ENCODE peak calls at places on chromosomes 7 and 10, in eight cellular contexts. Q, V, B, S, G, T, J and L are unnamed samples.

GRCh38 chr7:85021090-85021704 is 165.7 kb downstream of the SEMA3D start:
- DNase-seq in Q (no peak), V (no peak), B (no peak), S (no peak), G (no peak), T (no peak), J (peak; percentile 29), L (no peak)

GRCh38 chr10:59623823-59624535 is 85.7 kb downstream of the SLC16A9 start:
- DNase-seq in Q (no peak), V (peak; percentile 62), B (no peak), S (peak; percentile 47), G (no peak), T (no peak), J (no peak), L (no peak)

GRCh38 chr10:119724630-119725549 is 960 bp upstream of the INPP5F start:
- DNase-seq in Q (no peak), V (peak; percentile 8), B (no peak), S (no peak), G (no peak), T (peak; percentile 25), J (peak; percentile 54), L (peak; percentile 59)

GRCh38 chr10:91163709-91164474 is 56.6 kb upstream of the PCGF5 start:
- DNase-seq in Q (peak; percentile 92), V (peak; percentile 49), B (no peak), S (peak; percentile 80), G (peak; percentile 78), T (no peak), J (peak; percentile 23), L (no peak)

GRCh38 chr7:29194206-29194593 is 375 bp upstream of the CHN2 start:
- DNase-seq in Q (peak; percentile 80), V (no peak), B (no peak), S (peak; percentile 20), G (peak; percentile 26), T (peak; percentile 56), J (peak; percentile 42), L (no peak)

GRCh38 chr10:118349235-118349634 is 7.1 kb upstream of the FAM204A start:
- DNase-seq in Q (no peak), V (no peak), B (no peak), S (no peak), G (no peak), T (no peak), J (no peak), L (peak; percentile 11)

GRCh38 chr10:74787457-74787856 is 38.9 kb upstream of the KAT6B start:
- DNase-seq in Q (no peak), V (no peak), B (no peak), S (no peak), G (no peak), T (no peak), J (no peak), L (no peak)

GRCh38 chr7:99121496-99122021 is 22.3 kb downstream of the SMURF1 start:
- DNase-seq in Q (no peak), V (peak; percentile 42), B (no peak), S (peak; percentile 34), G (no peak), T (no peak), J (peak; percentile 24), L (no peak)

GRCh38 chr7:28980504-28981281 is 22.6 kb upstream of the TRIL start:
- DNase-seq in Q (no peak), V (no peak), B (no peak), S (no peak), G (peak; percentile 36), T (no peak), J (no peak), L (no peak)

GRCh38 chr10:71423936-71424335 is 27.2 kb downstream of the CDH23 start:
- DNase-seq in Q (peak; percentile 46), V (no peak), B (no peak), S (no peak), G (no peak), T (no peak), J (no peak), L (no peak)

GRCh38 chr7:33882040-33882800 is 23.1 kb upstream of the BMPER start:
- DNase-seq in Q (no peak), V (peak; percentile 21), B (no peak), S (peak; percentile 55), G (no peak), T (no peak), J (no peak), L (no peak)

GRCh38 chr7:95396136-95397032 is at the start of gene PON3:
- DNase-seq in Q (no peak), V (peak; percentile 11), B (no peak), S (peak; percentile 32), G (peak; percentile 27), T (no peak), J (no peak), L (peak; percentile 38)

GRCh38 chr7:105924950-105925349 is 38.1 kb upstream of the CDHR3 start:
- DNase-seq in Q (no peak), V (no peak), B (no peak), S (no peak), G (no peak), T (no peak), J (no peak), L (peak; percentile 67)

GRCh38 chr10:121610798-121611325 is 12.6 kb upstream of the FGFR2 start:
- DNase-seq in Q (no peak), V (no peak), B (no peak), S (no peak), G (no peak), T (peak; percentile 34), J (no peak), L (no peak)

GRCh38 chr10:26776258-26776657 is 78.8 kb downstream of the PDSS1 start:
- DNase-seq in Q (no peak), V (no peak), B (no peak), S (no peak), G (no peak), T (no peak), J (no peak), L (no peak)

GRCh38 chr7:129643545-129644170 is 32.1 kb downstream of the NRF1 start:
- DNase-seq in Q (no peak), V (no peak), B (no peak), S (no peak), G (no peak), T (no peak), J (peak; percentile 31), L (no peak)

GRCh38 chr10:28343987-28344895 is 41.4 kb upstream of the MPP7 start:
- DNase-seq in Q (no peak), V (no peak), B (no peak), S (no peak), G (no peak), T (no peak), J (no peak), L (peak; percentile 56)

GRCh38 chr7:70060298-70061068 is 462.2 kb downstream of the AUTS2 start:
- DNase-seq in Q (no peak), V (no peak), B (no peak), S (no peak), G (no peak), T (peak; percentile 41), J (no peak), L (no peak)

GRCh38 chr10:22753786-22754185 is 39.4 kb upstream of the PIP4K2A start:
- DNase-seq in Q (no peak), V (no peak), B (no peak), S (no peak), G (no peak), T (no peak), J (no peak), L (no peak)

GRCh38 chr7:129831424-129832058 is 121.2 kb downstream of the UBE2H start:
- DNase-seq in Q (no peak), V (peak; percentile 28), B (peak; percentile 76), S (no peak), G (peak; percentile 34), T (no peak), J (peak; percentile 62), L (no peak)

GRCh38 chr10:598415-599170 is 90.9 kb downstream of the DIP2C start:
- DNase-seq in Q (peak; percentile 79), V (no peak), B (no peak), S (no peak), G (no peak), T (no peak), J (no peak), L (no peak)

GRCh38 chr10:88889559-88890337 is 9.7 kb downstream of the STAMBPL1 start:
- DNase-seq in Q (no peak), V (no peak), B (no peak), S (no peak), G (no peak), T (no peak), J (no peak), L (no peak)

GRCh38 chr7:1679966-1680730 is 10.1 kb downstream of the ELFN1 start:
- DNase-seq in Q (peak; percentile 57), V (no peak), B (no peak), S (no peak), G (no peak), T (no peak), J (no peak), L (no peak)

GRCh38 chr7:151429555-151430331 is 10.2 kb downstream of the CRYGN start:
- DNase-seq in Q (peak; percentile 76), V (no peak), B (no peak), S (no peak), G (no peak), T (no peak), J (no peak), L (peak; percentile 67)
- H3K4me1 ChIP-seq in Q (no peaks in the 10 kb centered on the region), V (peaks cover 44% of the 10 kb centered on the region), B (peaks cover 13% of the 10 kb centered on the region), S (no peaks in the 10 kb centered on the region), G (peaks cover 19% of the 10 kb centered on the region), T (no peaks in the 10 kb centered on the region), J (peaks cover 19% of the 10 kb centered on the region), L (peaks cover 58% of the 10 kb centered on the region)

DNA sequence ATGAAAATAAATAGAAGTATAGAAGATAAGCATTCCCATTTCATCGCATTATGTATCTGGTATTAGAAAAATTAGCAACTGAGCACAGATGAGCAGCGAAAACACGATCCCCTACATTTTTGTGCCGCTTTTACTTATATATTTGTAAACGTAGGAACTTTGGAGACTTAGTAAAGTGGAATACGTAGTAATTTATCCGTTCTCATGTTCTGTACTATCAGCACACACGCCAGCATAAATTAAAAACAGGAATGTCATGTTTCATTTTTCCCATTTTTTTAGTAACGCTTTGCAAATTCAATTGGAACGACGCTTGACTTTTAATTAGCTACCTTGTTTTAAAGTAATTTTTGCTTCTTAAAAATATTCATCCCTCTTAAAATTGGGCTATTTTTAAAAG is 2.4 kb downstream of the ZNRF2 start:
- DNase-seq in Q (no peak), V (no peak), B (no peak), S (no peak), G (no peak), T (no peak), J (no peak), L (no peak)
- H3K4me1 ChIP-seq in Q (no peaks in the 10 kb centered on the region), V (peaks cover 58% of the 10 kb centered on the region), B (peaks cover 28% of the 10 kb centered on the region), S (peaks cover 2% of the 10 kb centered on the region), G (peaks cover 57% of the 10 kb centered on the region), T (peaks cover 26% of the 10 kb centered on the region), J (peaks cover 25% of the 10 kb centered on the region), L (peaks cover 38% of the 10 kb centered on the region)

DNA sequence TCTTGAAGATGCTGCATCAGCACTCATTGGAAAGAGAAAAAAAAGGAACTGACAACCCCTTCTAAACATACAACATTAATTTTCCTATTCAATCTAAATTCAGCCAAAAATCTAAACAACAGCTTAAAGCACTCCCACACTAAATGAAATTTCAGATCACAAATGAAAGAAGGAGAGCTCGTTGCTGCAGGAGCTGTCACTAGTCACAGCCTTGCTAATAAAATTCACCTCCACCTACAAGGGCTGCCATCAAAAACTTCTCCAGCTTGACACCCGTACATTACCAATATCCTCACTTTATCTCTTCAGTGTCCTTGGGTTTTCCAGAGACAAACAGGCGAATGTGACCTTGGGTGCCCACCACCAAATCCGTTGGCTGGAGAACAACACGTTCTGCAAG is 560.1 kb downstream of the KCNMA1 start:
- DNase-seq in Q (no peak), V (no peak), B (no peak), S (no peak), G (no peak), T (no peak), J (no peak), L (no peak)
- H3K4me1 ChIP-seq in Q (peaks cover 6% of the 10 kb centered on the region), V (peaks cover 11% of the 10 kb centered on the region), B (no peaks in the 10 kb centered on the region), S (no peaks in the 10 kb centered on the region), G (peaks cover 20% of the 10 kb centered on the region), T (no peaks in the 10 kb centered on the region), J (peaks cover 5% of the 10 kb centered on the region), L (no peaks in the 10 kb centered on the region)

GRCh38 chr10:87872828-87873227 is 9.4 kb downstream of the PTEN start:
- DNase-seq in Q (no peak), V (no peak), B (no peak), S (no peak), G (no peak), T (no peak), J (no peak), L (no peak)
- H3K4me1 ChIP-seq in Q (no peaks in the 10 kb centered on the region), V (peaks cover 99% of the 10 kb centered on the region), B (peaks cover 11% of the 10 kb centered on the region), S (peaks cover 5% of the 10 kb centered on the region), G (peaks cover 93% of the 10 kb centered on the region), T (peaks cover 9% of the 10 kb centered on the region), J (peaks cover 38% of the 10 kb centered on the region), L (peaks cover 70% of the 10 kb centered on the region)